ENCODE peak calls at places on chromosome 7, in four cellular contexts. X, P, I and K are unnamed samples.

GRCh38 chr7:155858521-155859061 is 46.3 kb upstream of the SHH start:
- DNase-seq in X (peak), P (no peak), I (peak), K (no peak)

GRCh38 chr7:157273208-157274202 is 63.3 kb upstream of the DNAJB6 start:
- DNase-seq in X (no peak), P (peak), I (peak), K (peak)

GRCh38 chr7:11212816-11213215 is 239.1 kb downstream of the PHF14 start:
- DNase-seq in X (no peak), P (no peak), I (peak), K (no peak)

GRCh38 chr7:158587425-158588084 is at the start of gene PTPRN2:
- DNase-seq in X (no peak), P (peak), I (peak), K (peak)

GRCh38 chr7:127838816-127839415 is 186.9 kb downstream of the SND1 start:
- DNase-seq in X (no peak), P (no peak), I (no peak), K (no peak)

GRCh38 chr7:140281255-140281654 is 104.5 kb upstream of the KDM7A start:
- DNase-seq in X (no peak), P (no peak), I (no peak), K (no peak)

GRCh38 chr7:108178393-108178792 is 48.2 kb upstream of the LAMB4 start:
- DNase-seq in X (no peak), P (no peak), I (no peak), K (no peak)

GRCh38 chr7:74482629-74483401 is 29.1 kb downstream of the GTF2IRD1 start:
- DNase-seq in X (no peak), P (no peak), I (no peak), K (peak)

GRCh38 chr7:100163871-100164270 is 4.5 kb downstream of the GAL3ST4 start:
- DNase-seq in X (no peak), P (no peak), I (no peak), K (no peak)

GRCh38 chr7:123797673-123798526 is 47.1 kb upstream of the HYAL4 start:
- DNase-seq in X (no peak), P (no peak), I (peak), K (no peak)

GRCh38 chr7:155653773-155654172 is 9.3 kb downstream of the RBM33 start:
- DNase-seq in X (no peak), P (no peak), I (no peak), K (no peak)

GRCh38 chr7:4103352-4104091 is 578.6 kb upstream of the FOXK1 start:
- DNase-seq in X (no peak), P (no peak), I (peak), K (no peak)

GRCh38 chr7:80634505-80634904 is 3.9 kb upstream of the CD36 start:
- DNase-seq in X (no peak), P (no peak), I (peak), K (no peak)

GRCh38 chr7:37430126-37430525 is 18.5 kb downstream of the ELMO1 start:
- DNase-seq in X (no peak), P (no peak), I (no peak), K (no peak)

GRCh38 chr7:5528071-5528814 is 104.6 kb upstream of the TNRC18 start:
- DNase-seq in X (no peak), P (peak), I (no peak), K (peak)

GRCh38 chr7:137685439-137686164 is 161.2 kb downstream of the DGKI start:
- DNase-seq in X (no peak), P (no peak), I (no peak), K (no peak)

GRCh38 chr7:33143996-33144718 is 14.8 kb downstream of the BBS9 start:
- DNase-seq in X (no peak), P (no peak), I (peak), K (no peak)

GRCh38 chr7:13803134-13803533 is 186.3 kb downstream of the ETV1 start:
- DNase-seq in X (no peak), P (no peak), I (no peak), K (no peak)

GRCh38 chr7:36448781-36449379 is 59.2 kb downstream of the ANLN start:
- DNase-seq in X (no peak), P (no peak), I (peak), K (no peak)

GRCh38 chr7:11818281-11818680 is 13.7 kb downstream of the THSD7A start:
- DNase-seq in X (no peak), P (no peak), I (no peak), K (no peak)

GRCh38 chr7:25117226-25118047 is 7.6 kb downstream of the CYCS start:
- DNase-seq in X (no peak), P (no peak), I (no peak), K (no peak)

GRCh38 chr7:129798616-129799349 is 154.0 kb downstream of the UBE2H start:
- DNase-seq in X (no peak), P (no peak), I (no peak), K (no peak)

GRCh38 chr7:138258194-138258554 is 181.9 kb downstream of the AKR1D1 start:
- DNase-seq in X (no peak), P (no peak), I (no peak), K (no peak)

GRCh38 chr7:128747327-128748079 is 8.3 kb downstream of the CALU start:
- DNase-seq in X (no peak), P (no peak), I (no peak), K (no peak)

GRCh38 chr7:3246133-3246532 is 54.9 kb upstream of the SDK1 start:
- DNase-seq in X (no peak), P (no peak), I (no peak), K (no peak)

GRCh38 chr7:50656141-50656895 is 91.1 kb upstream of the DDC start:
- DNase-seq in X (no peak), P (no peak), I (no peak), K (peak)

GRCh38 chr7:110170762-110171161 is 920.2 kb upstream of the LRRN3 start:
- DNase-seq in X (no peak), P (no peak), I (no peak), K (no peak)

GRCh38 chr7:34357068-34357467 is 300.9 kb upstream of the NPSR1 start:
- DNase-seq in X (no peak), P (no peak), I (peak), K (no peak)

GRCh38 chr7:114924066-114924712 is 2.3 kb downstream of the MDFIC start:
- DNase-seq in X (no peak), P (no peak), I (no peak), K (no peak)
- H3K27ac ChIP-seq in X (peak), P (peak), I (no peak), K (no peak)

GRCh38 chr7:152664636-152665035 is 11.3 kb downstream of the XRCC2 start:
- DNase-seq in X (no peak), P (no peak), I (no peak), K (no peak)

GRCh38 chr7:152663926-152664325 is 12.0 kb downstream of the XRCC2 start:
- DNase-seq in X (no peak), P (no peak), I (no peak), K (no peak)

GRCh38 chr7:152663101-152663740 is 12.7 kb downstream of the XRCC2 start:
- DNase-seq in X (no peak), P (no peak), I (no peak), K (no peak)

GRCh38 chr7:152666078-152666477 is 9.9 kb downstream of the XRCC2 start:
- DNase-seq in X (no peak), P (no peak), I (no peak), K (no peak)

GRCh38 chr7:152661479-152661878 is 14.5 kb downstream of the XRCC2 start:
- DNase-seq in X (no peak), P (no peak), I (no peak), K (no peak)
- H3K27ac ChIP-seq in X (no peak), P (no peak), I (no peak), K (peak)

GRCh38 chr7:22865607-22865970 is 42.9 kb upstream of the TOMM7 start:
- DNase-seq in X (no peak), P (no peak), I (no peak), K (no peak)

GRCh38 chr7:22868509-22868908 is 45.9 kb upstream of the TOMM7 start:
- DNase-seq in X (no peak), P (no peak), I (no peak), K (no peak)

GRCh38 chr7:22866965-22867364 is 44.3 kb upstream of the TOMM7 start:
- DNase-seq in X (no peak), P (no peak), I (no peak), K (no peak)

GRCh38 chr7:22864855-22865606 is 42.4 kb upstream of the TOMM7 start:
- DNase-seq in X (no peak), P (peak), I (no peak), K (no peak)

DNA sequence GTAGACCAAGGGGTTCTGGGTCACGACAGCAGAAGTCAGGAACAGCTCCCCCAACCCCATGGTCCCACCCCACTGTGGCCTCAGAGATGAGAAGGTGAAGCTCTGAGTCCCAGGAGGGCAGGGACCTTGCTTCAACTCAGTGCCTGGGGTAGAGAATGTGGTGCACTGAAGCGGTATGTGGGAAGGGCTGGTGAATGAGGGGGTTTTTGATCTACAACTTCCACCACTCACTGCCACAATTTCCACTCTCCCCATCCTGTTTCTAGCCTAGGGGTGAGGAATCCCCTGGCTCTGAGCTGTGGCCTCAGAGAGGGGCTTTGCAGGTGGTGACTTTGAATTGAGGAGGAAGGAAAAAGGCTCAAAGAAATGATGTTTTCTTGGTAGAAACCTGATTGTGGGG is 44.9 kb upstream of the TOMM7 start:
- DNase-seq in X (no peak), P (no peak), I (no peak), K (no peak)
- H3K27ac ChIP-seq in X (peak), P (peak), I (no peak), K (peak)

GRCh38 chr7:116468534-116468933 is 31.0 kb upstream of the CAV2 start:
- DNase-seq in X (no peak), P (no peak), I (no peak), K (no peak)

GRCh38 chr7:116463956-116464355 is 35.6 kb upstream of the CAV2 start:
- DNase-seq in X (no peak), P (no peak), I (no peak), K (no peak)

GRCh38 chr7:116461500-116461899 is 38.0 kb upstream of the CAV2 start:
- DNase-seq in X (no peak), P (no peak), I (peak), K (no peak)

GRCh38 chr7:116465125-116465524 is 34.4 kb upstream of the CAV2 start:
- DNase-seq in X (no peak), P (no peak), I (no peak), K (no peak)

GRCh38 chr7:116464375-116464774 is 35.2 kb upstream of the CAV2 start:
- DNase-seq in X (no peak), P (no peak), I (peak), K (no peak)
- H3K27ac ChIP-seq in X (no peak), P (no peak), I (peak), K (no peak)

GRCh38 chr7:131067220-131067619 is 260.5 kb upstream of the MKLN1 start:
- DNase-seq in X (no peak), P (no peak), I (no peak), K (no peak)
- H3K27ac ChIP-seq in X (peak), P (peak), I (no peak), K (peak)